ENCODE peak calls at places on chromosomes 2 and 18, in eight cellular contexts. K, D, N, W, M, X, E and J are unnamed samples.

GRCh38 chr18:35335861-35336260 is 8.4 kb downstream of the ZNF24 start:
- DNase-seq in W (no peak), E (no peak), N (no peak), D (no peak), K (no peak), X (no peak), M (no peak), J (no peak)

GRCh38 chr2:27241761-27242613 is 20.9 kb downstream of the SLC30A3 start:
- DNase-seq in K (no peak), M (no peak), D (no peak), X (no peak), W (no peak), E (no peak), N (no peak), J (no peak)

GRCh38 chr2:158781562-158781961 is 13.6 kb upstream of the DAPL1 start:
- DNase-seq in X (no peak), M (no peak), W (no peak), D (no peak), E (no peak), K (no peak), N (no peak), J (no peak)

GRCh38 chr2:126736133-126736874 is 80.3 kb downstream of the GYPC start:
- DNase-seq in W (peak; percentile 75), N (no peak), M (no peak), K (no peak), D (no peak), E (no peak), X (no peak), J (no peak)

GRCh38 chr2:42939411-42940206 is 147.2 kb upstream of the HAAO start:
- DNase-seq in M (no peak), W (no peak), K (no peak), N (no peak), X (no peak), E (no peak), D (no peak), J (no peak)

GRCh38 chr2:145108959-145109710 is 589.2 kb upstream of the ZEB2 start:
- DNase-seq in K (no peak), W (no peak), N (no peak), X (no peak), E (no peak), D (no peak), M (no peak), J (no peak)

GRCh38 chr2:72180351-72180750 is 32.7 kb upstream of the CYP26B1 start:
- DNase-seq in W (no peak), K (no peak), M (no peak), E (no peak), X (no peak), N (no peak), D (no peak), J (no peak)

GRCh38 chr2:236568068-236568921 is 1.3 kb upstream of the ACKR3 start:
- DNase-seq in M (no peak), N (peak; percentile 30), D (no peak), E (no peak), W (no peak), X (no peak), K (peak; percentile 50), J (peak; percentile 78)

GRCh38 chr18:52694804-52695203 is 354.8 kb downstream of the DCC start:
- DNase-seq in D (no peak), E (no peak), N (no peak), W (peak; percentile 9), K (peak; percentile 30), M (no peak), X (no peak), J (no peak)

GRCh38 chr18:66439207-66439606 is 164.7 kb downstream of the CDH19 start:
- DNase-seq in M (no peak), N (no peak), K (no peak), W (no peak), X (no peak), D (no peak), E (no peak), J (no peak)

GRCh38 chr2:1049691-1050090 is 99.0 kb downstream of the SNTG2 start:
- DNase-seq in D (no peak), E (no peak), X (no peak), N (no peak), M (no peak), K (no peak), W (no peak), J (no peak)

GRCh38 chr2:134167015-134167414 is 86.9 kb upstream of the MGAT5 start:
- DNase-seq in K (no peak), X (no peak), N (no peak), D (no peak), W (no peak), M (no peak), E (no peak), J (no peak)

GRCh38 chr18:51196811-51197660 is 445 bp downstream of the MEX3C start:
- DNase-seq in E (peak; percentile 16), W (peak; percentile 76), X (peak; percentile 73), D (no peak), K (peak; percentile 81), N (peak; percentile 40), M (no peak), J (peak; percentile 63)

GRCh38 chr2:71891155-71891554 is 256.5 kb downstream of the CYP26B1 start:
- DNase-seq in N (no peak), W (no peak), K (no peak), M (no peak), E (no peak), X (peak; percentile 48), D (no peak), J (no peak)

GRCh38 chr18:8107426-8107825 is 501.8 kb upstream of the RAB12 start:
- DNase-seq in N (no peak), X (no peak), D (no peak), K (no peak), M (no peak), E (no peak), W (no peak), J (no peak)

GRCh38 chr2:126882181-126882580 is 16.5 kb upstream of the TEX51 start:
- DNase-seq in M (no peak), D (no peak), X (no peak), W (no peak), K (no peak), N (no peak), E (no peak), J (no peak)

GRCh38 chr2:115165529-115166109 is 723.2 kb downstream of the DPP10 start:
- DNase-seq in W (peak; percentile 51), D (no peak), N (peak; percentile 33), E (no peak), K (no peak), M (peak; percentile 74), X (no peak), J (no peak)

GRCh38 chr18:28831908-28832307 is 655.0 kb upstream of the CDH2 start:
- DNase-seq in M (no peak), N (no peak), D (no peak), E (no peak), K (no peak), X (no peak), W (no peak), J (no peak)

GRCh38 chr18:70454705-70455322 is 166.0 kb downstream of the SOCS6 start:
- DNase-seq in M (peak; percentile 68), E (no peak), K (no peak), W (peak; percentile 80), N (peak; percentile 34), D (no peak), X (no peak), J (no peak)

GRCh38 chr2:10915731-10916331 is 4.1 kb downstream of the KCNF1 start:
- DNase-seq in D (no peak), K (no peak), M (no peak), E (no peak), X (no peak), N (no peak), W (no peak), J (no peak)

GRCh38 chr2:177568893-177569292 is 176.3 kb downstream of the AGPS start:
- DNase-seq in D (no peak), N (no peak), M (no peak), E (no peak), W (no peak), X (no peak), K (no peak), J (no peak)

GRCh38 chr2:112272669-112273068 is 2.7 kb upstream of the ZC3H6 start:
- DNase-seq in W (no peak), K (no peak), D (no peak), M (no peak), N (no peak), E (no peak), X (no peak), J (no peak)

GRCh38 chr2:43105586-43106562 is 120.5 kb downstream of the ZFP36L2 start:
- DNase-seq in X (no peak), N (peak; percentile 63), K (no peak), M (no peak), E (no peak), W (peak; percentile 98), D (no peak), J (no peak)

GRCh38 chr2:240230424-240230945 is 90.0 kb upstream of the OTOS start:
- DNase-seq in E (no peak), K (peak; percentile 41), N (no peak), D (no peak), W (no peak), M (no peak), X (no peak), J (no peak)

GRCh38 chr2:127101048-127101611 is 5.8 kb downstream of the BIN1 start:
- DNase-seq in X (no peak), W (no peak), E (no peak), D (no peak), M (no peak), N (no peak), K (no peak), J (no peak)

GRCh38 chr18:46706968-46707367 is 49.9 kb downstream of the ST8SIA5 start:
- DNase-seq in D (no peak), N (no peak), M (no peak), E (no peak), X (no peak), K (no peak), W (no peak), J (no peak)

GRCh38 chr2:102177814-102178478 is 8.9 kb upstream of the IL1RL2 start:
- DNase-seq in W (no peak), D (no peak), K (no peak), M (no peak), E (no peak), N (no peak), X (no peak), J (no peak)